ENCODE peak calls at places on chromosomes 12 and 14, in five cellular contexts. I, R, L, O and G are unnamed samples.
A peak's percentile ranks its signal among the peaks of the same experiment; 100 is the strongest.

GRCh38 chr14:98198385-98198784 is 1073.6 kb downstream of the BCL11B start:
- DNase-seq in I (no peak), R (no peak), L (no peak), O (no peak), G (no peak)

GRCh38 chr12:106434521-106434920 is 77.0 kb downstream of the POLR3B start:
- DNase-seq in I (no peak), R (no peak), L (no peak), O (no peak), G (no peak)

GRCh38 chr14:31465113-31465512 is 7.8 kb upstream of the DTD2 start:
- DNase-seq in I (no peak), R (no peak), L (no peak), O (no peak), G (no peak)

GRCh38 chr12:116202940-116203339 is 74.6 kb downstream of the MED13L start:
- DNase-seq in I (no peak), R (no peak), L (no peak), O (no peak), G (no peak)

GRCh38 chr12:10717410-10717809 is 5.7 kb downstream of the YBX3 start:
- DNase-seq in I (no peak), R (no peak), L (no peak), O (no peak), G (no peak)

GRCh38 chr14:76168531-76168930 is 16.8 kb downstream of the GPATCH2L start:
- DNase-seq in I (no peak), R (no peak), L (no peak), O (no peak), G (no peak)

GRCh38 chr12:54949041-54949721 is 35.4 kb downstream of the TESPA1 start:
- DNase-seq in I (no peak), R (no peak), L (no peak), O (no peak), G (no peak)

GRCh38 chr14:99316281-99317163 is 44.5 kb upstream of the BCL11B start:
- DNase-seq in I (no peak), R (no peak), L (no peak), O (no peak), G (no peak)

GRCh38 chr12:88665051-88665450 is 84.8 kb upstream of the KITLG start:
- DNase-seq in I (no peak), R (no peak), L (no peak), O (no peak), G (no peak)

GRCh38 chr12:50569876-50570275 is 65.1 kb downstream of the DIP2B start:
- DNase-seq in I (no peak), R (no peak), L (no peak), O (no peak), G (no peak)

GRCh38 chr12:132483612-132484011 is 6.3 kb upstream of the FBRSL1 start:
- DNase-seq in I (no peak), R (no peak), L (no peak), O (no peak), G (peak; percentile 12)

GRCh38 chr12:89874146-89874545 is 165.5 kb upstream of the ATP2B1 start:
- DNase-seq in I (no peak), R (no peak), L (peak; percentile 20), O (no peak), G (no peak)

GRCh38 chr12:131818821-131819585 is 9.2 kb upstream of the MMP17 start:
- DNase-seq in I (no peak), R (no peak), L (no peak), O (no peak), G (no peak)

GRCh38 chr12:115850924-115851323 is 426.6 kb downstream of the MED13L start:
- DNase-seq in I (no peak), R (no peak), L (no peak), O (no peak), G (no peak)

GRCh38 chr14:77037886-77038511 is 9.5 kb upstream of the IRF2BPL start:
- DNase-seq in I (peak; percentile 8), R (peak; percentile 68), L (no peak), O (no peak), G (no peak)

GRCh38 chr12:31773223-31773750 is 44.5 kb upstream of the AMN1 start:
- DNase-seq in I (peak; percentile 77), R (peak; percentile 46), L (no peak), O (no peak), G (no peak)

GRCh38 chr12:57388425-57388824 is 42.4 kb downstream of the R3HDM2 start:
- DNase-seq in I (no peak), R (no peak), L (no peak), O (no peak), G (no peak)

GRCh38 chr12:57385586-57385985 is 45.3 kb downstream of the R3HDM2 start:
- DNase-seq in I (no peak), R (no peak), L (no peak), O (no peak), G (no peak)

GRCh38 chr12:57386187-57386720 is 44.6 kb downstream of the R3HDM2 start:
- DNase-seq in I (no peak), R (no peak), L (no peak), O (no peak), G (no peak)

GRCh38 chr12:57381693-57382220 is 49.1 kb downstream of the R3HDM2 start:
- DNase-seq in I (no peak), R (no peak), L (no peak), O (no peak), G (no peak)

DNA sequence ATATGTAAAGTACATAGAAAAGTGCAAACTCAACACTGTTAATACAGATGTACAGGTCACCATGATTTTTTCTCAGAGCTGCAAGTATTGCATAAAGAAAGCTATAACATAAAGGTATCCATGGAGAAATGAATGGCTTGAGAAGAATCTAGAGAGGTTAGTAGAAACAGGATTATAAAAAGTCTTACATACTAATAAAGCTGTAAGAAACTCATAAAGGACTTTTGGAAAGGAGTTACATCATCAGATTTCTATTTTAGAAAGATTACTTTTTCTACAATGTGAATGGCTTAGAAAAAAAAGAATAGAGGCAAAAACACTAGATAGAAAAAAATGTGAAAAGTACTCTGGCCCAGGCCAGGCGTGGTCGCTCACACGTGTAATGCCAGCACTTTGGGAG is 46.3 kb downstream of the R3HDM2 start:
- DNase-seq in I (no peak), R (no peak), L (no peak), O (no peak), G (no peak)
- H3K27ac ChIP-seq in I (no peak overlapping the region), R (no peak overlapping the region), L (no peak overlapping the region), O (no peak overlapping the region), G (no peak overlapping the region)

GRCh38 chr12:125403145-125403789 is 338.0 kb downstream of the AACS start:
- DNase-seq in I (peak; percentile 64), R (no peak), L (no peak), O (no peak), G (no peak)
- TF ChIP-seq CTCF in I (peak; percentile 41), R (no peak), L (peak; percentile 68), O (no peak), G (no peak)

GRCh38 chr14:91250912-91251311 is 6.4 kb upstream of the GPR68 start:
- DNase-seq in I (no peak), R (no peak), L (no peak), O (no peak), G (no peak)
- H3K4me3 ChIP-seq in I (no peak overlapping the region), R (no peak overlapping the region), L (no peak overlapping the region), O (no peak overlapping the region), G (no peak overlapping the region)

DNA sequence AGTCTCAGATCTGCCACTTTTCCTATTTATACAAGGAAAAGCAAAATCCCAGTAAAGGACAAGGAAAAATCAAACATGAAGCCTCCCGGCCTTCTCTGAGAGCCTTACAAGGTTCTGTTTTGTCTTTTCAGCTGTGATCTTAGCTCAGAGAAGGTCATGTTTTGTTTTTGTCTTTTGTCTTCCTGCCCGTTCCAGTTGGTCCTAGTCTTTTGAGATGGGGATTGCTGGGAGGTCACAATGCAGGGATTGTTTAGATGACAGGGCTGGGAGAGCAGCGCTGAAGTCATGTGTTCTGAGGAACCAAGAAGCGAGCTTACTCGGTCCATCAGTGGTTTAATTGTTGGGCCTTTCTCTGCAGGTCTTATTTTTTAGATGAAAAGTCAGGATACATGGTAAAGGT is 6.0 kb downstream of the PLEKHH1 start:
- DNase-seq in I (no peak), R (no peak), L (no peak), O (no peak), G (no peak)
- H3K27ac ChIP-seq in I (no peak overlapping the region), R (no peak overlapping the region), L (no peak overlapping the region), O (no peak overlapping the region), G (no peak overlapping the region)

GRCh38 chr14:36647827-36648753 is 13.6 kb upstream of the PAX9 start:
- DNase-seq in I (peak; percentile 77), R (no peak), L (no peak), O (no peak), G (no peak)

GRCh38 chr14:36652542-36653201 is 9.0 kb upstream of the PAX9 start:
- DNase-seq in I (no peak), R (no peak), L (no peak), O (no peak), G (no peak)

GRCh38 chr14:36647417-36647826 is 14.2 kb upstream of the PAX9 start:
- DNase-seq in I (no peak), R (no peak), L (no peak), O (no peak), G (no peak)

GRCh38 chr14:36649872-36650650 is 11.6 kb upstream of the PAX9 start:
- DNase-seq in I (no peak), R (no peak), L (no peak), O (no peak), G (no peak)

GRCh38 chr14:36646664-36647416 is 14.8 kb upstream of the PAX9 start:
- DNase-seq in I (no peak), R (no peak), L (no peak), O (no peak), G (no peak)
- TF ChIP-seq CTCF in I (no peak), R (no peak), L (no peak), O (no peak), G (no peak)